ENCODE peak calls at places on chromosomes 1 and 21, in nine cellular contexts. N is stimulated activated naive CD4-positive, alpha-beta T cell; R is CD8-positive, alpha-beta T cell; P is mucosa of descending colon; D is stimulated activated CD8-positive, alpha-beta memory T cell treated with anti-CD3 and anti-CD28 coated beads, Interleukin-4, amount 100 ng/mL, for 24 hours; L is GM12892; F is naive B cell; J is substantia nigra; Z is heart left ventricle. B is an unnamed sample.

GRCh38 chr1:147757015-147757990 is 3.1 kb downstream of the GJA5 start:
- DNase-seq in F (no peak), Z (no peak), P (no peak), D (no peak), J (no peak), L (no peak), R (no peak), N (no peak), B (no peak)

GRCh38 chr1:246092136-246092535 is 414.9 kb downstream of the SMYD3 start:
- DNase-seq in R (no peak), F (no peak), P (no peak), N (no peak), J (no peak), D (no peak), L (no peak), Z (no peak), B (no peak)

GRCh38 chr1:30684881-30685795 is 38.2 kb downstream of the MATN1 start:
- DNase-seq in L (no peak), P (peak; percentile 80), J (no peak), N (peak; percentile 9), D (peak; percentile 5), F (peak; percentile 5), Z (peak; percentile 59), R (peak; percentile 29), B (peak; percentile 78)

GRCh38 chr1:219973221-219973620 is 44.9 kb upstream of the SLC30A10 start:
- DNase-seq in D (no peak), L (no peak), P (no peak), J (no peak), R (no peak), F (no peak), N (no peak), Z (no peak), B (no peak)

GRCh38 chr1:21703318-21703963 is 34.3 kb upstream of the RAP1GAP start:
- DNase-seq in F (no peak), L (no peak), P (no peak), R (no peak), D (no peak), J (no peak), N (no peak), Z (no peak), B (no peak)

GRCh38 chr1:36306210-36306901 is at the start of gene SH3D21:
- DNase-seq in J (peak; percentile 30), N (peak; percentile 54), F (peak; percentile 39), D (no peak), P (peak; percentile 87), Z (peak; percentile 52), R (peak; percentile 65), L (no peak), B (peak; percentile 82)

GRCh38 chr1:21362096-21362495 is 71.8 kb upstream of the ECE1 start:
- DNase-seq in N (no peak), J (peak; percentile 53), L (no peak), F (no peak), Z (no peak), P (no peak), R (no peak), D (no peak), B (no peak)

GRCh38 chr1:151368745-151369610 is 3.5 kb downstream of the SELENBP1 start:
- DNase-seq in D (no peak), L (no peak), N (no peak), F (no peak), J (no peak), P (peak; percentile 49), R (no peak), Z (no peak), B (peak; percentile 49)

GRCh38 chr1:171819946-171820345 is 21.4 kb upstream of the DNM3 start:
- DNase-seq in L (no peak), R (no peak), Z (no peak), D (no peak), N (no peak), P (no peak), J (peak; percentile 53), F (no peak), B (no peak)

GRCh38 chr1:237226177-237226944 is 184.4 kb downstream of the RYR2 start:
- DNase-seq in N (no peak), P (no peak), D (no peak), J (no peak), F (no peak), R (no peak), Z (no peak), L (no peak), B (no peak)

GRCh38 chr1:218742478-218743260 is 397.5 kb downstream of the TGFB2 start:
- DNase-seq in N (no peak), J (no peak), F (no peak), D (no peak), R (no peak), L (no peak), Z (no peak), P (no peak), B (no peak)

GRCh38 chr1:24999906-25000305 is 69.8 kb upstream of the RUNX3 start:
- DNase-seq in J (no peak), Z (no peak), N (no peak), F (no peak), R (no peak), L (no peak), P (no peak), D (no peak), B (no peak)

GRCh38 chr1:36384542-36385409 is 948 bp downstream of the STK40 start:
- DNase-seq in J (peak; percentile 49), D (no peak), Z (peak; percentile 60), N (peak; percentile 52), L (no peak), R (peak; percentile 44), P (peak; percentile 89), F (no peak), B (peak; percentile 84)

GRCh38 chr1:78475888-78476610 is 14.7 kb upstream of the PTGFR start:
- DNase-seq in D (no peak), F (no peak), N (no peak), R (no peak), Z (no peak), L (no peak), J (no peak), P (no peak), B (no peak)

GRCh38 chr21:34670220-34670961 is 1.6 kb downstream of the CLIC6 start:
- DNase-seq in J (no peak), D (no peak), R (no peak), F (no peak), N (no peak), P (peak; percentile 56), Z (no peak), L (peak; percentile 47), B (peak; percentile 29)

GRCh38 chr1:20661235-20662109 is at the start of gene DDOST:
- DNase-seq in P (peak; percentile 97), N (peak; percentile 88), L (peak; percentile 97), Z (peak; percentile 97), D (peak; percentile 92), F (peak; percentile 96), J (peak; percentile 97), R (peak; percentile 96), B (peak; percentile 96)

GRCh38 chr1:177442580-177442979 is 271.8 kb downstream of the BRINP2 start:
- DNase-seq in J (no peak), P (no peak), Z (no peak), N (no peak), F (no peak), D (no peak), R (no peak), L (no peak), B (no peak)

GRCh38 chr1:3313579-3313955 is 140.9 kb upstream of the ARHGEF16 start:
- DNase-seq in R (no peak), N (no peak), J (peak; percentile 72), D (no peak), F (no peak), P (peak; percentile 65), Z (peak; percentile 95), L (no peak), B (peak; percentile 71)

GRCh38 chr1:17251699-17252376 is 2.9 kb downstream of the PADI3 start:
- DNase-seq in L (no peak), D (no peak), Z (no peak), J (no peak), P (peak; percentile 19), F (no peak), R (no peak), N (no peak), B (no peak)

GRCh38 chr1:157520386-157520935 is 31.9 kb downstream of the FCRL5 start:
- DNase-seq in F (no peak), J (no peak), L (no peak), Z (no peak), D (no peak), P (no peak), N (no peak), R (no peak), B (no peak)

GRCh38 chr1:173392895-173393654 is 84.1 kb upstream of the PRDX6 start:
- DNase-seq in R (no peak), F (no peak), Z (no peak), L (no peak), N (no peak), P (no peak), J (no peak), D (no peak), B (no peak)

GRCh38 chr1:27536004-27536757 is 46.2 kb upstream of the WASF2 start:
- DNase-seq in D (no peak), J (peak; percentile 67), L (no peak), F (no peak), N (no peak), P (no peak), R (no peak), Z (no peak), B (no peak)

GRCh38 chr1:152013664-152014237 is 20.1 kb upstream of the S100A10 start:
- DNase-seq in R (no peak), D (no peak), P (peak; percentile 59), F (no peak), Z (peak; percentile 50), N (no peak), L (no peak), J (no peak), B (peak; percentile 51)

GRCh38 chr21:41769933-41770332 is 3.1 kb upstream of the RIPK4 start:
- DNase-seq in Z (no peak), D (no peak), R (no peak), L (no peak), P (no peak), N (no peak), J (no peak), F (no peak), B (peak; percentile 35)